ENCODE peak calls at places on chromosomes 16 and 17, in four cellular contexts. N, Q, I and G are unnamed samples. For H3K27me3, the result is how much of the 10 kb centered on the place peaks cover.

GRCh38 chr17:82645516-82645915 is 2.7 kb downstream of the WDR45B start:
- DNase-seq in N (no peak), Q (no peak), I (no peak), G (no peak)

GRCh38 chr17:73910216-73910615 is 266.0 kb upstream of the SDK2 start:
- DNase-seq in Q (no peak), N (no peak), I (no peak), G (no peak)

GRCh38 chr16:67431805-67432476 is 1.0 kb downstream of the HSD11B2 start:
- DNase-seq in N (peak), Q (no peak), I (no peak), G (no peak)

GRCh38 chr17:19263621-19264010 is 26.4 kb downstream of the EPN2 start:
- DNase-seq in I (no peak), N (no peak), Q (no peak), G (no peak)

GRCh38 chr16:48818257-48818656 is 208.3 kb upstream of the N4BP1 start:
- DNase-seq in N (no peak), I (no peak), Q (no peak), G (no peak)

GRCh38 chr17:3843935-3844516 is 2.0 kb downstream of the NCBP3 start:
- DNase-seq in I (peak), Q (no peak), N (peak), G (peak)

GRCh38 chr16:57041182-57042156 is 50.9 kb upstream of the CPNE2 start:
- DNase-seq in Q (peak), I (no peak), N (no peak), G (no peak)

GRCh38 chr16:66552288-66553143 is at the start of gene CKLF:
- DNase-seq in I (peak), N (peak), Q (peak), G (peak)

GRCh38 chr17:81241648-81242420 is 2.7 kb downstream of the NDUFAF8 start:
- DNase-seq in N (peak), I (peak), Q (no peak), G (peak)

GRCh38 chr17:15263206-15263579 is 1.9 kb downstream of the PMP22 start:
- DNase-seq in Q (no peak), N (peak), I (no peak), G (no peak)

GRCh38 chr17:15262291-15263205 is 2.6 kb downstream of the PMP22 start:
- DNase-seq in I (no peak), N (peak), Q (no peak), G (peak)

GRCh38 chr17:15265131-15265530 is at the start of gene PMP22:
- DNase-seq in Q (no peak), I (no peak), N (no peak), G (no peak)

GRCh38 chr17:15264542-15264941 is 584 bp downstream of the PMP22 start:
- DNase-seq in I (no peak), N (no peak), Q (no peak), G (no peak)

DNA sequence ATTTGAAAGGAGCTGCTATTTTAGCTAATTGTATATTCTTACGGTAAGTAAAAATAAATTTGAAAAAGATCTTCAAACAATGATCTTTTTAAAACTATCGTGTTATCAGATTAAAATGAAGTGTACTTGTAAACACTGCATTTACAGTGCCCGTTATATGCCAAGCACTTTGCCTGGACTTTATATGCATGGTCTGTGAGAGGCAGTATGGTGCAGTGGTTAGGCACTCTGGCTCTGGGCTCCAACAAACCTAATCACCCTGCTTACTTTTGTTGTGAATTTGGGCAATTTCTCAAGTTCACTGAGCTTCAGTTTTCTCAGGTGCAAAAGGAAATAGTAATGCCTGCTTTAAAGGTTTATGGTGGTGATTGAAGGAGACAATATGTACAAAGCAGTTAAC is 1.4 kb downstream of the PMP22 start:
- DNase-seq in I (no peak), N (no peak), Q (no peak), G (no peak)
- H3K27me3 ChIP-seq in I (under half), N (under half), Q (under half), G (under half)

DNA sequence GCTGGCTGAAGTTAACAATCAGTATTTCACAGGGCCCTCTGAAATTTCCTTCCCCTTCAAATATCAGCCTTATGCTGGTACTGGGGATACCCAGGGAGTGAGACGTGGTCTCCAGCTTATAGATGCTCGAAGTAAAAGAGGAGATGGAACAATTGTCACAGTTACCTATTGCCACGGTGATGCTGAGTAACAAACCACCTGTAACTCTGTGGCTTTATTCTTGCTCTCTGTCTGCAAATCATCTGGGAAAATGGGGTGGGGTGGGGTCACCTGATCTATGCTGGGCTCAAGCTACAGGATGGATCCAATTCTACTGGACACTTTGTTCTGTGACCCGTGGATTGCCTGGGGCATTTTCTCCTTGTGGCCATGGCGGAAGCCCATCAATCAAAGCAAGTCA is 19.2 kb upstream of the CRISPLD2 start:
- DNase-seq in Q (no peak), I (no peak), N (no peak), G (no peak)
- TF ChIP-seq GABPA in Q (no peak), I (no peak), N (no peak), G (no peak)

DNA sequence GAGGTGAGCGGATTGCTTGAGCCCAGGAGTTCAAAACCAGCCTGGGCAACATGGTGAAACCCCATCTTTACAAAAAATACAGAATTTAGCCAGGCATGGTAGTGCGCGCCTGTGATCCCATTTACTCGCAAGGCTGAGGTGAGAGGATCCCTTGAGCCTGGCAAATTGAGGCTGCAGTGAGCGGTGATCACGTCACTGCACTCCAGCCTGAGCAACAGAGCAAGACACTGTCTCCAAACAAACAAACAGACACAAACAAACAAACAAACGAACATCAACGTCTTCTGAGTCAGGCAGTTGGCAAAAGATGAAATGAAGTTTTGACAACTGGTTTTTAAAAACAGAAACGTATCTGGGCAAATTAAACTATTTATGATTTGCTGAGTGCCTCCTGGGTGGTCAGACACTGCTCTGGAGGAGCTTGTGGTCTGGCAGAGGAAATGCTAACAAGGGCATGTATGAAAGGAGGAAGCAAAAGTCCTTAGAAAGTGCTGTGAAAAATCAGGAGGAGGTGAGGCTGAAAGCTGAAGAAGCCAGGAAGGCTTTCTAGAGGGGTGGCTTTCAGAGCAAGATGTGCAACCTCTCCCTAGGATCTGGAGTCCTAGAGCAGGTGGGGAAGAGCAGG is 10.2 kb upstream of the KRT20 start:
- DNase-seq in N (no peak), I (no peak), Q (no peak), G (no peak)
- TF ChIP-seq NFIC in N (no peak), I (no peak), Q (no peak), G (no peak)

GRCh38 chr17:7133916-7134315 is 19.3 kb upstream of the ASGR2 start:
- DNase-seq in N (no peak), I (no peak), Q (no peak), G (no peak)

GRCh38 chr17:7137182-7137943 is 22.7 kb upstream of the ASGR2 start:
- DNase-seq in Q (no peak), N (no peak), I (no peak), G (no peak)

GRCh38 chr17:7138800-7139381 is 24.3 kb upstream of the ASGR2 start:
- DNase-seq in N (no peak), Q (no peak), I (peak), G (no peak)

GRCh38 chr17:7133424-7133823 is 18.8 kb upstream of the ASGR2 start:
- DNase-seq in Q (peak), N (peak), I (peak), G (peak)

GRCh38 chr17:7136266-7136877 is 21.8 kb upstream of the ASGR2 start:
- DNase-seq in N (peak), I (peak), Q (peak), G (peak)
- H3K27me3 ChIP-seq in N (half or more), I (under half), Q (under half), G (under half)